ENCODE peak calls at places on chromosomes 5 and 9, in six cellular contexts. One of them, this sample, is unnamed.

GRCh38 chr5:128227984-128228383 is 144.4 kb downstream of the SLC12A2 start:
- DNase-seq in H1: no peak
- DNase-seq in trophoblast cell: no peak
- DNase-seq in IMR-90: peak
- DNase-seq in mesendoderm: no peak
- DNase-seq in H9: no peak
- DNase-seq in this sample: no peak

GRCh38 chr9:2015581-2016410 is 649 bp downstream of the SMARCA2 start:
- DNase-seq in H9: peak
- DNase-seq in mesendoderm: peak
- DNase-seq in IMR-90: peak
- DNase-seq in H1: peak
- DNase-seq in trophoblast cell: peak
- DNase-seq in this sample: peak

GRCh38 chr5:86461169-86461956 is 156.4 kb upstream of the COX7C start:
- DNase-seq in mesendoderm: no peak
- DNase-seq in trophoblast cell: no peak
- DNase-seq in IMR-90: no peak
- DNase-seq in H9: no peak
- DNase-seq in H1: no peak
- DNase-seq in this sample: no peak

GRCh38 chr5:69209607-69210006 is 20.2 kb downstream of the CENPH start:
- DNase-seq in H9: no peak
- DNase-seq in trophoblast cell: peak
- DNase-seq in H1: no peak
- DNase-seq in IMR-90: peak
- DNase-seq in mesendoderm: no peak
- DNase-seq in this sample: no peak

GRCh38 chr5:154618696-154619095 is 136.5 kb upstream of the LARP1 start:
- DNase-seq in trophoblast cell: peak
- DNase-seq in IMR-90: no peak
- DNase-seq in H9: no peak
- DNase-seq in H1: no peak
- DNase-seq in mesendoderm: no peak
- DNase-seq in this sample: no peak

GRCh38 chr5:133854554-133854953 is 113.9 kb downstream of the C5orf15 start:
- DNase-seq in IMR-90: no peak
- DNase-seq in trophoblast cell: no peak
- DNase-seq in H1: no peak
- DNase-seq in mesendoderm: no peak
- DNase-seq in H9: peak
- DNase-seq in this sample: no peak

GRCh38 chr5:73115399-73116051 is 4.8 kb upstream of the TMEM171 start:
- DNase-seq in H1: no peak
- DNase-seq in trophoblast cell: no peak
- DNase-seq in mesendoderm: no peak
- DNase-seq in IMR-90: peak
- DNase-seq in H9: no peak
- DNase-seq in this sample: no peak

GRCh38 chr5:126098330-126099017 is 324.7 kb upstream of the GRAMD2B start:
- DNase-seq in H1: no peak
- DNase-seq in IMR-90: peak
- DNase-seq in H9: no peak
- DNase-seq in trophoblast cell: no peak
- DNase-seq in mesendoderm: no peak
- DNase-seq in this sample: no peak

GRCh38 chr9:74803366-74804017 is 84.2 kb downstream of the TRPM6 start:
- DNase-seq in mesendoderm: no peak
- DNase-seq in trophoblast cell: peak
- DNase-seq in H9: no peak
- DNase-seq in IMR-90: no peak
- DNase-seq in H1: no peak
- DNase-seq in this sample: no peak

DNA sequence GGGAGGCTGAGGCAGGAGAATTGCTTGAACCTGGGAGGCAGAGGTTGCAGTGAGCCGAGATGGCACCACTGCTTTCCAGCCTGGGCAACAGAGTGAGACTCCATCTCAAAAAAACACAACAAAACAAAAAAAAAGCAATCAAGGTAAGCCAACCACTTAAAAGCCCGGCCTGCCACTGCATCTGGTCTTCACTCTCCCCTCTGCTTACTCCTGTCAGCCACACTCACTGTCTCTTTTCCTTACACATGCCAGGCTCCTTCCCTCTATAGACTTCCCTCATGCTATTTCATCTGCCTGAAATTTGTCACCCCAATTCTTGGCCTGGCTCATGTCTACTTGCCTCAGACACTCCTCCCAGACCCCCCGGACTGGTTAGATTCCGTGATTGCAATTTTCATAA is 17.6 kb upstream of the LIFR start:
- DNase-seq in mesendoderm: no peak
- DNase-seq in H9: no peak
- DNase-seq in IMR-90: no peak
- DNase-seq in trophoblast cell: no peak
- DNase-seq in H1: no peak
- DNase-seq in this sample: no peak
- H3K18ac ChIP-seq in mesendoderm: no peak
- H3K18ac ChIP-seq in H9: no peak
- H3K18ac ChIP-seq in IMR-90: no peak
- H3K18ac ChIP-seq in trophoblast cell: no peak
- H3K18ac ChIP-seq in H1: no peak
- H3K18ac ChIP-seq in this sample: no peak

GRCh38 chr5:45383985-45384384 is 312.2 kb downstream of the HCN1 start:
- DNase-seq in mesendoderm: no peak
- DNase-seq in H1: no peak
- DNase-seq in IMR-90: no peak
- DNase-seq in trophoblast cell: no peak
- DNase-seq in H9: no peak
- DNase-seq in this sample: no peak

GRCh38 chr5:45385321-45386058 is 310.7 kb downstream of the HCN1 start:
- DNase-seq in trophoblast cell: no peak
- DNase-seq in H1: no peak
- DNase-seq in mesendoderm: peak
- DNase-seq in H9: no peak
- DNase-seq in IMR-90: peak
- DNase-seq in this sample: no peak
- H3K27ac ChIP-seq in trophoblast cell: no peak
- H3K27ac ChIP-seq in H1: no peak
- H3K27ac ChIP-seq in mesendoderm: no peak
- H3K27ac ChIP-seq in H9: no peak
- H3K27ac ChIP-seq in IMR-90: no peak
- H3K27ac ChIP-seq in this sample: no peak

DNA sequence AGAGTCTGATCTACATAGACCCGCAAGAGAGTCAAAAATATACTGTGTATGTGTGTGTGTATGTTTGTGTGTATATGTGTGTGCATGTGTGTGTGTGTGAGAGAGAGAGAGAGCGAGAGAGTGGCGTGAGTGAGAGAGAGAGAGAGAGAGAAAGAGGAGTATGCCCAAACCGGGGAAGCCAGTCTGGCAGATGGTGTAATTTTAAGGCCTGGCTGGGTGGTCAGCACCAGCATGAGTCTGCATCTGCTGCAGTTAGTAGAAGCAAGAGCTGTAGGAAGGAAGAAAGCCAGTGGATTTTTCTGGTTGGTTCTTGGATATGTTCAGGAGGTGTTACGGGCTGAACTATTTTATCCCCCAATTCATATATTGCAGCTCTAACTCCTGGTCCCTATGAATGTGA is 75.2 kb downstream of the ACTBL2 start:
- DNase-seq in trophoblast cell: no peak
- DNase-seq in H9: no peak
- DNase-seq in IMR-90: no peak
- DNase-seq in mesendoderm: no peak
- DNase-seq in H1: no peak
- DNase-seq in this sample: no peak
- H3K18ac ChIP-seq in trophoblast cell: no peak
- H3K18ac ChIP-seq in H9: no peak
- H3K18ac ChIP-seq in IMR-90: no peak
- H3K18ac ChIP-seq in mesendoderm: no peak
- H3K18ac ChIP-seq in H1: no peak
- H3K18ac ChIP-seq in this sample: no peak

DNA sequence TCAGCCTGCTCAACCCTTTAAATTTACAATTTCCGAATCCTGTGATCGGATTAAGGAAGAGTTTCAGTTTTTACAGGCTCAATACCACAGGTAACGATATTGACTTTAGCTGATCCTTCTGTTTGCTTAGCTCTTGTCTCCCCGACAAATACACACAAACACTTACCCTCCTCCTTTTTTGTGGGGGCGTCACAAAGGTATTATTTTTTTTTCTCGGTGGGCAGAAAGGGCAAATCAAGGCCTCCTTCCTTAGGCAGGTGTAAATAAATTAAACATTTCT is 1.9 kb downstream of the TLE4 start:
- DNase-seq in trophoblast cell: no peak
- DNase-seq in mesendoderm: no peak
- DNase-seq in IMR-90: no peak
- DNase-seq in H9: no peak
- DNase-seq in H1: no peak
- DNase-seq in this sample: no peak
- H3K27ac ChIP-seq in trophoblast cell: no peak
- H3K27ac ChIP-seq in mesendoderm: no peak
- H3K27ac ChIP-seq in IMR-90: peak
- H3K27ac ChIP-seq in H9: no peak
- H3K27ac ChIP-seq in H1: no peak
- H3K27ac ChIP-seq in this sample: peak

GRCh38 chr9:100352727-100353505 is at the start of gene TEX10:
- DNase-seq in H1: peak
- DNase-seq in mesendoderm: peak
- DNase-seq in H9: peak
- DNase-seq in IMR-90: peak
- DNase-seq in trophoblast cell: peak
- DNase-seq in this sample: peak
- H3K18ac ChIP-seq in H1: peak
- H3K18ac ChIP-seq in mesendoderm: peak
- H3K18ac ChIP-seq in H9: peak
- H3K18ac ChIP-seq in IMR-90: peak
- H3K18ac ChIP-seq in trophoblast cell: peak
- H3K18ac ChIP-seq in this sample: peak

DNA sequence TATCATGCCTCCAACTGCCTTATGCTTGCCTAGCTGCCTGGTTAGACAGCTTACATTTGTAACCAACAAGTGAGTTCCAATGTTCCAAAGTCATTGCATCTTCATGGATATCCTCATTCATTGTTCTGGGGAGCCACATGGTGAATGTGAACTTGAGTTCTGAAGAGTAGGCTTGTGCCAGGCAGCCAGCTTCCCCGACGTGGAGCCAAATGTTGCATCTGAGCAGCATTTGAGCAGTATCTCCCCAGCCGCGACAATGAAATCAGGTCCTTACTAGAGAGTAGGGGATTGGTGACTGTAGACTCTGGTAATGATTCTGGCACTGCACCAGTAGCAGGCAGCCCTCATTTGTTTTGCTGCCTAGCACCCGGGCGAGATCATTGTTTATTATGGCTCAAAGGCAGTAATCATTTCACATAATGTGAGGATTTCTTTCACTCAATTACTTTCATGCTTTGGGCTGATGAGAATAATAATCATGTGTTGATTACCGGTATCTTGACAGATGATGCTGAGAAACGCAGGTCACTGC is 451.4 kb upstream of the C9orf72 start:
- DNase-seq in IMR-90: no peak
- DNase-seq in mesendoderm: peak
- DNase-seq in trophoblast cell: no peak
- DNase-seq in H9: no peak
- DNase-seq in H1: no peak
- DNase-seq in this sample: no peak
- H3K27ac ChIP-seq in IMR-90: no peak
- H3K27ac ChIP-seq in mesendoderm: no peak
- H3K27ac ChIP-seq in trophoblast cell: no peak
- H3K27ac ChIP-seq in H9: no peak
- H3K27ac ChIP-seq in H1: no peak
- H3K27ac ChIP-seq in this sample: no peak

GRCh38 chr5:150540615-150541396 is 32.9 kb downstream of the NDST1 start:
- DNase-seq in H1: no peak
- DNase-seq in mesendoderm: no peak
- DNase-seq in H9: no peak
- DNase-seq in trophoblast cell: no peak
- DNase-seq in IMR-90: peak
- DNase-seq in this sample: no peak
- H3K18ac ChIP-seq in H1: no peak
- H3K18ac ChIP-seq in mesendoderm: no peak
- H3K18ac ChIP-seq in H9: no peak
- H3K18ac ChIP-seq in trophoblast cell: no peak
- H3K18ac ChIP-seq in IMR-90: peak
- H3K18ac ChIP-seq in this sample: no peak

GRCh38 chr9:136003356-136004218 is 42.4 kb upstream of the UBAC1 start:
- DNase-seq in mesendoderm: no peak
- DNase-seq in IMR-90: no peak
- DNase-seq in H1: no peak
- DNase-seq in H9: no peak
- DNase-seq in trophoblast cell: no peak
- DNase-seq in this sample: no peak

GRCh38 chr9:136006169-136006568 is 45.0 kb upstream of the UBAC1 start:
- DNase-seq in H1: no peak
- DNase-seq in H9: no peak
- DNase-seq in trophoblast cell: no peak
- DNase-seq in mesendoderm: no peak
- DNase-seq in IMR-90: no peak
- DNase-seq in this sample: no peak

GRCh38 chr9:136002886-136003285 is 41.7 kb upstream of the UBAC1 start:
- DNase-seq in IMR-90: no peak
- DNase-seq in trophoblast cell: peak
- DNase-seq in H1: no peak
- DNase-seq in mesendoderm: no peak
- DNase-seq in H9: no peak
- DNase-seq in this sample: no peak

GRCh38 chr9:136004219-136004618 is 43.0 kb upstream of the UBAC1 start:
- DNase-seq in IMR-90: no peak
- DNase-seq in mesendoderm: no peak
- DNase-seq in H9: no peak
- DNase-seq in trophoblast cell: no peak
- DNase-seq in H1: no peak
- DNase-seq in this sample: no peak

DNA sequence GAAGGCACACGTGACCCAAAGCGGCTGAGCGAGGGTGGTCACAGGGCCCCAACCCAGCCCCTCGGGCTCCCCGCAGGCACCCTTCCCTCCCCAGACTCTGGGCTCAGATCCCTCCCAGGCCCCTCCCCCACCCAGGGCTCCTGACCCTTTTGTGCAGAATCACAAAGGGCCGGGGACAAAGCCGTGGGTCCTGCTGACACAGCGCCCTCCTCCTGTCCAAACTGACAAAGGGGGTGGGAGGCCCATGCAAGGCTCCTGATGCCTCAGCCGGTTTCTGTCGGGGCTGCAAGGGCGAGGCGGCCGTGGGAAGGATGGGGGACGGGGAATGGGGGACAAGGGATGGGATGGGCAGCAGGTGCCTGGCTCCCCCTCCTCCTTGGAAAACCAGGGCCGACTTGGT is 43.5 kb upstream of the UBAC1 start:
- DNase-seq in mesendoderm: no peak
- DNase-seq in IMR-90: no peak
- DNase-seq in H1: no peak
- DNase-seq in trophoblast cell: no peak
- DNase-seq in H9: peak
- DNase-seq in this sample: peak
- H3K27ac ChIP-seq in mesendoderm: no peak
- H3K27ac ChIP-seq in IMR-90: no peak
- H3K27ac ChIP-seq in H1: peak
- H3K27ac ChIP-seq in trophoblast cell: no peak
- H3K27ac ChIP-seq in H9: no peak
- H3K27ac ChIP-seq in this sample: peak

GRCh38 chr9:131094015-131094414 is 2.3 kb upstream of the AIF1L start:
- DNase-seq in H9: no peak
- DNase-seq in H1: no peak
- DNase-seq in trophoblast cell: peak
- DNase-seq in IMR-90: no peak
- DNase-seq in mesendoderm: no peak
- DNase-seq in this sample: no peak
- H3K18ac ChIP-seq in H9: no peak
- H3K18ac ChIP-seq in H1: no peak
- H3K18ac ChIP-seq in trophoblast cell: no peak
- H3K18ac ChIP-seq in IMR-90: no peak
- H3K18ac ChIP-seq in mesendoderm: no peak
- H3K18ac ChIP-seq in this sample: no peak

GRCh38 chr9:114178756-114179450 is 23.6 kb downstream of the COL27A1 start:
- DNase-seq in trophoblast cell: no peak
- DNase-seq in H9: no peak
- DNase-seq in IMR-90: no peak
- DNase-seq in mesendoderm: no peak
- DNase-seq in H1: no peak
- DNase-seq in this sample: no peak
- H3K27ac ChIP-seq in trophoblast cell: no peak
- H3K27ac ChIP-seq in H9: no peak
- H3K27ac ChIP-seq in IMR-90: no peak
- H3K27ac ChIP-seq in mesendoderm: no peak
- H3K27ac ChIP-seq in H1: no peak
- H3K27ac ChIP-seq in this sample: no peak